ENCODE peak calls at places on chromosomes 7 and 10, in seven cellular contexts. K, T, D, Y, M, G and A are unnamed samples.

GRCh38 chr10:33519130-33519860 is 184.8 kb upstream of the NRP1 start:
- DNase-seq in T (no peak), G (no peak), K (no peak), M (no peak), Y (no peak), D (no peak), A (no peak)

GRCh38 chr10:36475746-36476145 is 649.7 kb upstream of the ANKRD30A start:
- DNase-seq in K (no peak), G (no peak), M (no peak), T (no peak), Y (no peak), D (no peak), A (no peak)

GRCh38 chr10:94403034-94403822 is 887 bp downstream of the TBC1D12 start:
- DNase-seq in K (no peak), T (peak; percentile 53), M (peak; percentile 81), Y (peak; percentile 22), D (peak; percentile 59), G (peak; percentile 71), A (peak; percentile 83)

GRCh38 chr7:141568227-141568626 is 17.0 kb downstream of the AGK start:
- DNase-seq in Y (no peak), M (peak; percentile 32), K (no peak), T (peak; percentile 28), D (no peak), G (no peak), A (no peak)

GRCh38 chr10:56449770-56450169 is 88.7 kb upstream of the ZWINT start:
- DNase-seq in D (no peak), M (no peak), G (no peak), Y (no peak), K (no peak), T (no peak), A (peak; percentile 65)

GRCh38 chr10:113027574-113028392 is 77.7 kb downstream of the TCF7L2 start:
- DNase-seq in G (no peak), D (no peak), M (peak; percentile 57), K (no peak), Y (no peak), T (no peak), A (no peak)

GRCh38 chr7:2175514-2175913 is 57.2 kb downstream of the MAD1L1 start:
- DNase-seq in Y (no peak), K (no peak), M (no peak), D (no peak), G (peak; percentile 98), T (no peak), A (no peak)

GRCh38 chr10:44757551-44758205 is 153.5 kb upstream of the TMEM72 start:
- DNase-seq in Y (no peak), M (no peak), D (no peak), G (no peak), K (no peak), T (no peak), A (no peak)

GRCh38 chr7:44220732-44221131 is 20.0 kb downstream of the YKT6 start:
- DNase-seq in D (no peak), K (no peak), Y (no peak), M (no peak), T (no peak), G (no peak), A (no peak)

GRCh38 chr7:73423519-73424485 is 9.8 kb upstream of the FZD9 start:
- DNase-seq in K (no peak), D (no peak), T (no peak), Y (peak; percentile 21), G (no peak), M (peak; percentile 43), A (no peak)

GRCh38 chr7:16695621-16696237 is 49.7 kb downstream of the BZW2 start:
- DNase-seq in G (peak; percentile 68), T (no peak), D (peak; percentile 38), K (no peak), M (peak; percentile 24), Y (no peak), A (peak; percentile 30)

GRCh38 chr10:96073722-96074121 is 30.3 kb downstream of the CCNJ start:
- DNase-seq in G (peak; percentile 61), Y (no peak), T (no peak), M (no peak), D (no peak), K (no peak), A (no peak)

GRCh38 chr7:54888067-54888735 is 129.2 kb upstream of the SEC61G start:
- DNase-seq in K (no peak), Y (peak; percentile 76), G (no peak), M (peak; percentile 80), T (no peak), D (peak; percentile 83), A (no peak)

GRCh38 chr10:624605-625334 is 64.7 kb downstream of the DIP2C start:
- DNase-seq in Y (peak; percentile 85), T (peak; percentile 78), D (peak; percentile 61), K (no peak), G (no peak), M (peak; percentile 97), A (no peak)

GRCh38 chr7:120554960-120555571 is 282.1 kb downstream of the KCND2 start:
- DNase-seq in G (peak; percentile 8), K (no peak), Y (peak; percentile 32), T (no peak), M (peak; percentile 65), D (peak; percentile 46), A (peak; percentile 73)

GRCh38 chr7:107891619-107892366 is 810 bp downstream of the DLD start:
- DNase-seq in D (no peak), Y (no peak), M (no peak), T (no peak), K (no peak), G (no peak), A (peak; percentile 68)

GRCh38 chr7:41656357-41656756 is 46.5 kb downstream of the INHBA start:
- DNase-seq in G (peak; percentile 14), Y (no peak), T (no peak), M (no peak), K (no peak), D (no peak), A (no peak)

GRCh38 chr7:3112499-3113134 is 69.0 kb upstream of the CARD11 start:
- DNase-seq in G (no peak), T (no peak), K (no peak), M (no peak), Y (no peak), D (no peak), A (peak; percentile 21)

GRCh38 chr7:37391791-37392672 is 56.6 kb downstream of the ELMO1 start:
- DNase-seq in M (peak; percentile 58), G (no peak), Y (no peak), K (no peak), D (no peak), T (no peak), A (no peak)

GRCh38 chr7:46281071-46281470 is 360.0 kb upstream of the IGFBP3 start:
- DNase-seq in D (no peak), Y (no peak), K (no peak), M (no peak), G (no peak), T (no peak), A (no peak)